ENCODE peak calls at places on chromosomes 2 and 18, in seven cellular contexts. Z is stimulated activated CD4-positive, alpha-beta T cell treated with anti-CD3 and anti-CD28 coated beads, Interleukin-1b, Interleukin-23, amount 100 ng/mL, for 24 hours; E is tibial nerve; M is neural crest cell; Y is smooth muscle cell of the brain vasculature; L is activated CD8-positive, alpha-beta T cell treated with anti-CD3 and anti-CD28 coated beads, Interleukin-2, amount 10 ng/mL, durations not matched to agents 7 days and 5 days; R is GM03348. Q is an unnamed sample.

GRCh38 chr2:37323770-37324535 is 680 bp downstream of the PRKD3 start:
- DNase-seq in Z (no peak), E (no peak), M (peak), Y (no peak), L (peak), R (peak), Q (no peak)

GRCh38 chr2:144389930-144390311 is 130.0 kb downstream of the ZEB2 start:
- DNase-seq in Z (no peak), E (no peak), M (no peak), Y (no peak), L (no peak), R (no peak), Q (no peak)

GRCh38 chr18:42114310-42114943 is 159.4 kb downstream of the PIK3C3 start:
- DNase-seq in Z (peak), E (peak), M (peak), Y (peak), L (peak), R (peak), Q (peak)

GRCh38 chr18:28153485-28154065 is 23.4 kb downstream of the CDH2 start:
- DNase-seq in Z (no peak), E (no peak), M (no peak), Y (no peak), L (no peak), R (no peak), Q (no peak)

GRCh38 chr2:109173311-109174171 is 44.5 kb downstream of the SH3RF3 start:
- DNase-seq in Z (no peak), E (peak), M (no peak), Y (no peak), L (no peak), R (peak), Q (no peak)

GRCh38 chr18:38413202-38413601 is 847.6 kb upstream of the CELF4 start:
- DNase-seq in Z (no peak), E (no peak), M (no peak), Y (no peak), L (no peak), R (no peak), Q (no peak)

GRCh38 chr2:240308111-240308651 is 127.3 kb upstream of the GPC1 start:
- DNase-seq in Z (no peak), E (no peak), M (no peak), Y (no peak), L (no peak), R (no peak), Q (no peak)

GRCh38 chr18:59012815-59013677 is 126.6 kb upstream of the SEC11C start:
- DNase-seq in Z (no peak), E (no peak), M (no peak), Y (no peak), L (no peak), R (no peak), Q (no peak)

GRCh38 chr2:209425082-209426071 is 1.5 kb downstream of the MAP2 start:
- DNase-seq in Z (no peak), E (no peak), M (peak), Y (no peak), L (no peak), R (peak), Q (peak)

GRCh38 chr18:57581301-57581934 is 5.1 kb downstream of the FECH start:
- DNase-seq in Z (no peak), E (no peak), M (no peak), Y (no peak), L (peak), R (no peak), Q (no peak)

GRCh38 chr2:168188011-168188410 is 59.4 kb downstream of the STK39 start:
- DNase-seq in Z (no peak), E (no peak), M (no peak), Y (no peak), L (no peak), R (no peak), Q (no peak)

GRCh38 chr2:213224366-213224765 is 59.9 kb upstream of the SPAG16 start:
- DNase-seq in Z (no peak), E (no peak), M (no peak), Y (no peak), L (no peak), R (no peak), Q (no peak)

GRCh38 chr18:54964741-54965140 is 5.5 kb upstream of the CCDC68 start:
- DNase-seq in Z (no peak), E (no peak), M (no peak), Y (no peak), L (no peak), R (no peak), Q (no peak)

GRCh38 chr18:13221821-13222220 is 3.3 kb downstream of the LDLRAD4 start:
- DNase-seq in Z (no peak), E (no peak), M (no peak), Y (no peak), L (no peak), R (peak), Q (no peak)